ENCODE peak calls at places on chromosomes 7 and 10, in eight cellular contexts. One of them, this sample, is unnamed.

GRCh38 chr10:122990278-122990677 is 10.1 kb downstream of the PSTK start:
- DNase-seq in K562: no peak
- DNase-seq in stomach: no peak
- DNase-seq in A549: no peak
- DNase-seq in upper lobe of left lung: no peak
- DNase-seq in transverse colon: no peak
- DNase-seq in GM12878: no peak
- DNase-seq in suprapubic skin: no peak
- DNase-seq in this sample: no peak

GRCh38 chr7:64515330-64515729 is 47.5 kb downstream of the ZNF680 start:
- DNase-seq in suprapubic skin: no peak
- DNase-seq in K562: no peak
- DNase-seq in stomach: no peak
- DNase-seq in GM12878: no peak
- DNase-seq in transverse colon: no peak
- DNase-seq in upper lobe of left lung: no peak
- DNase-seq in A549: no peak
- DNase-seq in this sample: no peak

GRCh38 chr7:17401806-17402627 is 103.6 kb downstream of the AHR start:
- DNase-seq in transverse colon: no peak
- DNase-seq in A549: no peak
- DNase-seq in K562: no peak
- DNase-seq in upper lobe of left lung: no peak
- DNase-seq in stomach: no peak
- DNase-seq in suprapubic skin: no peak
- DNase-seq in GM12878: peak; percentile 78
- DNase-seq in this sample: no peak

GRCh38 chr10:119333146-119333792 is 125.9 kb downstream of the GRK5 start:
- DNase-seq in transverse colon: no peak
- DNase-seq in suprapubic skin: no peak
- DNase-seq in stomach: no peak
- DNase-seq in upper lobe of left lung: no peak
- DNase-seq in K562: no peak
- DNase-seq in GM12878: no peak
- DNase-seq in A549: no peak
- DNase-seq in this sample: no peak

GRCh38 chr10:116287906-116288501 is 15.0 kb upstream of the GFRA1 start:
- DNase-seq in suprapubic skin: no peak
- DNase-seq in K562: peak; percentile 16
- DNase-seq in A549: peak; percentile 14
- DNase-seq in stomach: no peak
- DNase-seq in transverse colon: peak; percentile 22
- DNase-seq in GM12878: no peak
- DNase-seq in upper lobe of left lung: no peak
- DNase-seq in this sample: no peak

GRCh38 chr10:44725404-44725803 is 185.7 kb upstream of the TMEM72 start:
- DNase-seq in K562: no peak
- DNase-seq in suprapubic skin: no peak
- DNase-seq in GM12878: no peak
- DNase-seq in stomach: no peak
- DNase-seq in transverse colon: no peak
- DNase-seq in A549: no peak
- DNase-seq in upper lobe of left lung: no peak
- DNase-seq in this sample: no peak

GRCh38 chr7:16067695-16068094 is 353.6 kb downstream of the CRPPA start:
- DNase-seq in K562: no peak
- DNase-seq in GM12878: no peak
- DNase-seq in stomach: no peak
- DNase-seq in A549: no peak
- DNase-seq in upper lobe of left lung: no peak
- DNase-seq in suprapubic skin: no peak
- DNase-seq in transverse colon: no peak
- DNase-seq in this sample: no peak

GRCh38 chr7:130970696-130971095 is 236.7 kb upstream of the KLF14 start:
- DNase-seq in suprapubic skin: no peak
- DNase-seq in GM12878: no peak
- DNase-seq in K562: no peak
- DNase-seq in stomach: no peak
- DNase-seq in upper lobe of left lung: no peak
- DNase-seq in A549: no peak
- DNase-seq in transverse colon: no peak
- DNase-seq in this sample: no peak

GRCh38 chr7:128236924-128237586 is 4.0 kb upstream of the LEP start:
- DNase-seq in GM12878: peak; percentile 28
- DNase-seq in upper lobe of left lung: no peak
- DNase-seq in A549: peak; percentile 32
- DNase-seq in K562: peak; percentile 59
- DNase-seq in stomach: no peak
- DNase-seq in transverse colon: no peak
- DNase-seq in suprapubic skin: no peak
- DNase-seq in this sample: no peak

GRCh38 chr7:50436133-50436802 is 13.9 kb downstream of the FIGNL1 start:
- DNase-seq in suprapubic skin: no peak
- DNase-seq in transverse colon: no peak
- DNase-seq in A549: no peak
- DNase-seq in upper lobe of left lung: no peak
- DNase-seq in K562: no peak
- DNase-seq in stomach: no peak
- DNase-seq in GM12878: no peak
- DNase-seq in this sample: no peak

GRCh38 chr10:35685402-35685801 is 43.3 kb upstream of the FZD8 start:
- DNase-seq in transverse colon: no peak
- DNase-seq in stomach: no peak
- DNase-seq in K562: no peak
- DNase-seq in suprapubic skin: no peak
- DNase-seq in upper lobe of left lung: no peak
- DNase-seq in GM12878: no peak
- DNase-seq in A549: peak; percentile 13
- DNase-seq in this sample: no peak

GRCh38 chr10:48456361-48456804 is 148.5 kb downstream of the ARHGAP22 start:
- DNase-seq in stomach: peak; percentile 32
- DNase-seq in GM12878: no peak
- DNase-seq in K562: peak; percentile 80
- DNase-seq in suprapubic skin: peak; percentile 68
- DNase-seq in transverse colon: peak; percentile 35
- DNase-seq in upper lobe of left lung: peak; percentile 50
- DNase-seq in A549: no peak
- DNase-seq in this sample: peak; percentile 57

GRCh38 chr7:2199956-2200583 is 32.7 kb downstream of the MAD1L1 start:
- DNase-seq in stomach: no peak
- DNase-seq in transverse colon: no peak
- DNase-seq in K562: no peak
- DNase-seq in upper lobe of left lung: peak; percentile 75
- DNase-seq in suprapubic skin: no peak
- DNase-seq in A549: no peak
- DNase-seq in GM12878: no peak
- DNase-seq in this sample: no peak

GRCh38 chr7:105224884-105225651 is 163.7 kb downstream of the SRPK2 start:
- DNase-seq in upper lobe of left lung: no peak
- DNase-seq in stomach: no peak
- DNase-seq in A549: peak; percentile 54
- DNase-seq in K562: peak; percentile 73
- DNase-seq in GM12878: peak; percentile 42
- DNase-seq in suprapubic skin: no peak
- DNase-seq in transverse colon: no peak
- DNase-seq in this sample: no peak

GRCh38 chr10:15472431-15473400 is 101.6 kb upstream of the FAM171A1 start:
- DNase-seq in GM12878: no peak
- DNase-seq in stomach: no peak
- DNase-seq in upper lobe of left lung: no peak
- DNase-seq in K562: no peak
- DNase-seq in transverse colon: no peak
- DNase-seq in suprapubic skin: no peak
- DNase-seq in A549: no peak
- DNase-seq in this sample: peak; percentile 37

GRCh38 chr7:99806839-99807478 is 20.9 kb upstream of the CYP3A43 start:
- DNase-seq in stomach: no peak
- DNase-seq in upper lobe of left lung: no peak
- DNase-seq in transverse colon: no peak
- DNase-seq in GM12878: no peak
- DNase-seq in A549: no peak
- DNase-seq in K562: peak; percentile 75
- DNase-seq in suprapubic skin: no peak
- DNase-seq in this sample: no peak

GRCh38 chr7:42236266-42237161 is 495 bp downstream of the GLI3 start:
- DNase-seq in suprapubic skin: peak; percentile 82
- DNase-seq in A549: peak; percentile 18
- DNase-seq in GM12878: no peak
- DNase-seq in K562: no peak
- DNase-seq in upper lobe of left lung: peak; percentile 91
- DNase-seq in transverse colon: peak; percentile 27
- DNase-seq in stomach: no peak
- DNase-seq in this sample: peak; percentile 37

GRCh38 chr7:20514364-20514763 is 101.1 kb upstream of the ABCB5 start:
- DNase-seq in suprapubic skin: no peak
- DNase-seq in K562: peak; percentile 1
- DNase-seq in A549: no peak
- DNase-seq in upper lobe of left lung: no peak
- DNase-seq in transverse colon: no peak
- DNase-seq in stomach: peak; percentile 42
- DNase-seq in GM12878: peak; percentile 2
- DNase-seq in this sample: peak; percentile 41

GRCh38 chr10:124211921-124212320 is 118.5 kb upstream of the CHST15 start:
- DNase-seq in transverse colon: no peak
- DNase-seq in GM12878: no peak
- DNase-seq in K562: no peak
- DNase-seq in suprapubic skin: no peak
- DNase-seq in upper lobe of left lung: no peak
- DNase-seq in A549: no peak
- DNase-seq in stomach: no peak
- DNase-seq in this sample: no peak

GRCh38 chr7:24573554-24574338 is 494 bp downstream of the PALS2 start:
- DNase-seq in upper lobe of left lung: peak; percentile 90
- DNase-seq in stomach: peak; percentile 42
- DNase-seq in A549: peak; percentile 31
- DNase-seq in GM12878: no peak
- DNase-seq in K562: peak; percentile 64
- DNase-seq in transverse colon: peak; percentile 33
- DNase-seq in suprapubic skin: peak; percentile 74
- DNase-seq in this sample: peak; percentile 6

GRCh38 chr10:100875484-100876166 is 37.1 kb upstream of the SLF2 start:
- DNase-seq in A549: no peak
- DNase-seq in GM12878: no peak
- DNase-seq in upper lobe of left lung: no peak
- DNase-seq in transverse colon: no peak
- DNase-seq in stomach: no peak
- DNase-seq in K562: no peak
- DNase-seq in suprapubic skin: no peak
- DNase-seq in this sample: no peak

GRCh38 chr10:100877451-100877850 is 35.3 kb upstream of the SLF2 start:
- DNase-seq in GM12878: no peak
- DNase-seq in A549: no peak
- DNase-seq in stomach: no peak
- DNase-seq in upper lobe of left lung: no peak
- DNase-seq in suprapubic skin: no peak
- DNase-seq in transverse colon: no peak
- DNase-seq in K562: no peak
- DNase-seq in this sample: no peak

GRCh38 chr10:100876575-100877158 is 36.1 kb upstream of the SLF2 start:
- DNase-seq in A549: no peak
- DNase-seq in upper lobe of left lung: no peak
- DNase-seq in stomach: no peak
- DNase-seq in transverse colon: no peak
- DNase-seq in suprapubic skin: no peak
- DNase-seq in GM12878: no peak
- DNase-seq in K562: no peak
- DNase-seq in this sample: no peak

GRCh38 chr10:100879741-100880360 is 32.9 kb upstream of the SLF2 start:
- DNase-seq in suprapubic skin: no peak
- DNase-seq in K562: peak; percentile 23
- DNase-seq in GM12878: no peak
- DNase-seq in stomach: no peak
- DNase-seq in A549: no peak
- DNase-seq in upper lobe of left lung: no peak
- DNase-seq in transverse colon: no peak
- DNase-seq in this sample: no peak

DNA sequence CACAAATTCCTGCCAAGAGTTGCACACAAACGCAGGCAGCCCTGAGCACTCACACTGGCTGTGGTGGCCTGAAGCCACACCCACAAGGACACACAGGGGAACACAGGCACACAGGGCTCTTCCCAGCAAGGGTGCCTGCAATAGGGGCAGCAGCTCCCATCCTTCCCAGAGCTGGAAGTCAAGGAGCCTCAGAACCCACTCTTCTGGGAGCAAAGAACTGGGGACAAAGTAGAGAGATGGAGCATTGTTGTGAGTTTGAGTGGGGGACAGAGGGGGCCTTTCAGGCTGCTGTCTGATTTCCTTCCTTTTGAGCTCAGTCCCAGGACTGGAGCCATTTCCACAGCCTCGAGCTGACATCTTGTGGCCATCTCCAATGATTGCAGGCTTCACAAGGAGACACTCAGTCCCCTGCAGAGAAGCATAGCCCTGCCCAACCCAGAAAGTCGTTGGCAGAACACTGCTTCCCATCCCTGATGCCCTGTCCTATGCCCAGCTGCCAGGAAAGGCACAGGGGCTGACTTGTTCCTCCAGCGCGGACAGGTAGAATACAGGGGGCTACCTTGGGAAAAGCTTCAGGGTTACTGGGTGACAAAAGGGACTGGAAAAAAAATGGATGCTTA is 34.4 kb upstream of the SLF2 start:
- DNase-seq in suprapubic skin: no peak
- DNase-seq in K562: peak; percentile 66
- DNase-seq in A549: peak; percentile 92
- DNase-seq in upper lobe of left lung: no peak
- DNase-seq in GM12878: no peak
- DNase-seq in transverse colon: peak; percentile 65
- DNase-seq in stomach: no peak
- DNase-seq in this sample: no peak
- TF ChIP-seq EP300 in suprapubic skin: no peak
- TF ChIP-seq EP300 in K562: no peak
- TF ChIP-seq EP300 in A549: no peak
- TF ChIP-seq EP300 in upper lobe of left lung: no peak
- TF ChIP-seq EP300 in GM12878: no peak
- TF ChIP-seq EP300 in transverse colon: no peak
- TF ChIP-seq EP300 in stomach: no peak
- TF ChIP-seq EP300 in this sample: no peak

GRCh38 chr7:55241958-55242357 is 123.2 kb upstream of the LANCL2 start:
- DNase-seq in K562: no peak
- DNase-seq in GM12878: no peak
- DNase-seq in upper lobe of left lung: peak; percentile 55
- DNase-seq in A549: no peak
- DNase-seq in transverse colon: no peak
- DNase-seq in suprapubic skin: no peak
- DNase-seq in stomach: no peak
- DNase-seq in this sample: no peak
- TF ChIP-seq POLR2A in K562: no peak
- TF ChIP-seq POLR2A in GM12878: no peak
- TF ChIP-seq POLR2A in upper lobe of left lung: no peak
- TF ChIP-seq POLR2A in A549: no peak
- TF ChIP-seq POLR2A in transverse colon: no peak
- TF ChIP-seq POLR2A in suprapubic skin: no peak
- TF ChIP-seq POLR2A in stomach: no peak
- TF ChIP-seq POLR2A in this sample: no peak

GRCh38 chr10:63711866-63712716 is 190.9 kb downstream of the REEP3 start:
- DNase-seq in A549: peak; percentile 63
- DNase-seq in suprapubic skin: peak; percentile 96
- DNase-seq in K562: no peak
- DNase-seq in stomach: peak; percentile 99
- DNase-seq in transverse colon: peak; percentile 95
- DNase-seq in upper lobe of left lung: no peak
- DNase-seq in GM12878: no peak
- DNase-seq in this sample: peak; percentile 88
- H3K4me3 ChIP-seq in A549: no peak overlapping the region
- H3K4me3 ChIP-seq in suprapubic skin: no peak overlapping the region
- H3K4me3 ChIP-seq in K562: no peak overlapping the region
- H3K4me3 ChIP-seq in stomach: no peak overlapping the region
- H3K4me3 ChIP-seq in transverse colon: no peak overlapping the region
- H3K4me3 ChIP-seq in upper lobe of left lung: no peak overlapping the region
- H3K4me3 ChIP-seq in GM12878: no peak overlapping the region
- H3K4me3 ChIP-seq in this sample: no peak overlapping the region

GRCh38 chr7:19107392-19108147 is 9.9 kb downstream of the TWIST1 start:
- DNase-seq in K562: no peak
- DNase-seq in stomach: no peak
- DNase-seq in A549: no peak
- DNase-seq in upper lobe of left lung: peak; percentile 47
- DNase-seq in transverse colon: no peak
- DNase-seq in suprapubic skin: peak; percentile 78
- DNase-seq in GM12878: no peak
- DNase-seq in this sample: peak; percentile 49
- TF ChIP-seq EP300 in K562: no peak
- TF ChIP-seq EP300 in stomach: no peak
- TF ChIP-seq EP300 in A549: no peak
- TF ChIP-seq EP300 in upper lobe of left lung: no peak
- TF ChIP-seq EP300 in transverse colon: no peak
- TF ChIP-seq EP300 in suprapubic skin: no peak
- TF ChIP-seq EP300 in GM12878: no peak
- TF ChIP-seq EP300 in this sample: peak; percentile 65

This sample was measured in tibial nerve.